ENCODE peak calls at places on chromosomes 11 and 22, in six cellular contexts. U, D, M, R, E and Y are unnamed samples.

GRCh38 chr11:65578667-65579066 is 2.8 kb downstream of the EHBP1L1 start:
- DNase-seq in U (no peak), D (no peak), M (no peak), R (no peak), E (no peak), Y (no peak)

GRCh38 chr11:26143553-26144308 is 188.2 kb upstream of the ANO3 start:
- DNase-seq in U (no peak), D (no peak), M (no peak), R (no peak), E (peak), Y (no peak)

GRCh38 chr11:130478204-130478701 is 29.8 kb downstream of the ADAMTS15 start:
- DNase-seq in U (no peak), D (no peak), M (peak), R (peak), E (peak), Y (peak)

GRCh38 chr22:46063861-46064235 is 86.5 kb upstream of the PPARA start:
- DNase-seq in U (no peak), D (no peak), M (peak), R (no peak), E (no peak), Y (peak)

GRCh38 chr22:24938741-24939341 is 7.7 kb downstream of the LHFPL7 start:
- DNase-seq in U (no peak), D (no peak), M (no peak), R (no peak), E (peak), Y (no peak)

GRCh38 chr22:24426436-24426835 is 963 bp upstream of the ADORA2A start:
- DNase-seq in U (no peak), D (no peak), M (no peak), R (no peak), E (no peak), Y (no peak)

GRCh38 chr11:129894281-129895125 is 875 bp downstream of the NFRKB start:
- DNase-seq in U (no peak), D (no peak), M (no peak), R (no peak), E (no peak), Y (no peak)

GRCh38 chr11:77075425-77075905 is 8.7 kb downstream of the CAPN5 start:
- DNase-seq in U (no peak), D (peak), M (no peak), R (no peak), E (no peak), Y (no peak)

GRCh38 chr11:90124371-90124770 is 10.1 kb upstream of the NAALAD2 start:
- DNase-seq in U (no peak), D (no peak), M (no peak), R (peak), E (no peak), Y (no peak)

GRCh38 chr11:119990306-119991021 is 147.4 kb downstream of the TRIM29 start:
- DNase-seq in U (no peak), D (no peak), M (no peak), R (no peak), E (peak), Y (no peak)

GRCh38 chr22:21105294-21105693 is 59.5 kb downstream of the LRRC74B start:
- DNase-seq in U (no peak), D (no peak), M (no peak), R (no peak), E (no peak), Y (no peak)

GRCh38 chr11:79179087-79179486 is 261.7 kb downstream of the TENM4 start:
- DNase-seq in U (no peak), D (no peak), M (no peak), R (no peak), E (no peak), Y (no peak)

GRCh38 chr22:17633217-17633997 is 4.9 kb upstream of the ATP6V1E1 start:
- DNase-seq in U (no peak), D (no peak), M (no peak), R (peak), E (peak), Y (no peak)

GRCh38 chr11:14359573-14360031 is 619 bp upstream of the RRAS2 start:
- DNase-seq in U (no peak), D (no peak), M (no peak), R (no peak), E (no peak), Y (no peak)

GRCh38 chr22:46622081-46622521 is 1.9 kb downstream of the GRAMD4 start:
- DNase-seq in U (peak), D (no peak), M (peak), R (no peak), E (no peak), Y (no peak)

GRCh38 chr11:63534895-63535461 is 1.6 kb upstream of the PLAAT4 start:
- DNase-seq in U (no peak), D (no peak), M (no peak), R (no peak), E (no peak), Y (no peak)

GRCh38 chr11:59401262-59401552 is 25.0 kb downstream of the OR5A2 start:
- DNase-seq in U (no peak), D (no peak), M (no peak), R (no peak), E (no peak), Y (no peak)

GRCh38 chr11:2531987-2532703 is 87.3 kb downstream of the KCNQ1 start:
- DNase-seq in U (no peak), D (no peak), M (no peak), R (no peak), E (no peak), Y (no peak)

GRCh38 chr11:78699606-78700005 is 124.9 kb upstream of the NARS2 start:
- DNase-seq in U (no peak), D (no peak), M (no peak), R (no peak), E (no peak), Y (no peak)

GRCh38 chr11:126891556-126892217 is 108.9 kb downstream of the KIRREL3 start:
- DNase-seq in U (no peak), D (no peak), M (no peak), R (no peak), E (peak), Y (no peak)

GRCh38 chr11:17014321-17014773 is at the start of gene PLEKHA7:
- DNase-seq in U (no peak), D (no peak), M (no peak), R (no peak), E (no peak), Y (no peak)

GRCh38 chr11:34656062-34656720 is 35.3 kb downstream of the EHF start:
- DNase-seq in U (no peak), D (no peak), M (no peak), R (no peak), E (peak), Y (no peak)

GRCh38 chr11:8384199-8384821 is 120.6 kb upstream of the LMO1 start:
- DNase-seq in U (no peak), D (no peak), M (no peak), R (no peak), E (peak), Y (no peak)

GRCh38 chr11:92779746-92780145 is 189.7 kb upstream of the MTNR1B start:
- DNase-seq in U (no peak), D (no peak), M (no peak), R (no peak), E (no peak), Y (no peak)

GRCh38 chr11:112223125-112223524 is 3.1 kb upstream of the PTS start:
- DNase-seq in U (no peak), D (no peak), M (no peak), R (no peak), E (no peak), Y (no peak)